ENCODE peak calls at places on chromosomes 13 and 19, in five cellular contexts. K is SK-N-SH, G is vagina, X is esophagus squamous epithelium, F is adrenal gland. E is an unnamed sample.

GRCh38 chr13:108427355-108427754 is 157.8 kb downstream of the TNFSF13B start:
- DNase-seq in K (no peak), G (no peak), X (no peak), F (no peak), E (no peak)

GRCh38 chr13:39394811-39395685 is 207.9 kb downstream of the LHFPL6 start:
- DNase-seq in K (peak; percentile 18), G (no peak), X (no peak), F (no peak), E (no peak)

GRCh38 chr13:81382236-81382635 is 1041.3 kb upstream of the SPRY2 start:
- DNase-seq in K (no peak), G (no peak), X (no peak), F (no peak), E (no peak)

GRCh38 chr13:30585748-30586262 is 31.9 kb upstream of the USPL1 start:
- DNase-seq in K (no peak), G (no peak), X (no peak), F (no peak), E (no peak)

GRCh38 chr19:35351441-35352176 is 3.9 kb downstream of the FFAR1 start:
- DNase-seq in K (no peak), G (no peak), X (no peak), F (no peak), E (no peak)

GRCh38 chr13:20525144-20525600 is 485 bp downstream of the CRYL1 start:
- DNase-seq in K (no peak), G (no peak), X (no peak), F (peak; percentile 46), E (no peak)

GRCh38 chr19:38634757-38635482 is 12.5 kb upstream of the ACTN4 start:
- DNase-seq in K (peak; percentile 87), G (no peak), X (no peak), F (peak; percentile 76), E (peak; percentile 46)

GRCh38 chr19:51207747-51208146 is 17.1 kb upstream of the CD33 start:
- DNase-seq in K (no peak), G (no peak), X (no peak), F (no peak), E (no peak)

GRCh38 chr13:46321494-46322225 is 65.4 kb downstream of the RUBCNL start:
- DNase-seq in K (peak; percentile 52), G (no peak), X (no peak), F (peak; percentile 41), E (no peak)

GRCh38 chr13:62583466-62583865 is 1167.8 kb upstream of the PCDH20 start:
- DNase-seq in K (no peak), G (no peak), X (no peak), F (no peak), E (no peak)

GRCh38 chr19:46725859-46726393 is 9.0 kb upstream of the PRKD2 start:
- DNase-seq in K (no peak), G (no peak), X (no peak), F (no peak), E (peak; percentile 28)

GRCh38 chr13:23749288-23749880 is 139.8 kb downstream of the MIPEP start:
- DNase-seq in K (no peak), G (no peak), X (no peak), F (no peak), E (no peak)

GRCh38 chr19:38288127-38288855 is 15.8 kb upstream of the C19orf33 start:
- DNase-seq in K (peak; percentile 76), G (no peak), X (no peak), F (no peak), E (no peak)

GRCh38 chr13:75480691-75481175 is 1.2 kb downstream of the TBC1D4 start:
- DNase-seq in K (peak; percentile 73), G (no peak), X (no peak), F (peak; percentile 78), E (peak; percentile 88)

GRCh38 chr19:43997631-43998290 is 5.0 kb upstream of the ZNF230 start:
- DNase-seq in K (no peak), G (no peak), X (no peak), F (peak; percentile 54), E (no peak)

GRCh38 chr19:19110410-19111137 is 27.7 kb downstream of the TMEM161A start:
- DNase-seq in K (peak; percentile 89), G (no peak), X (no peak), F (no peak), E (no peak)

GRCh38 chr19:33447336-33448158 is 74.0 kb downstream of the CEBPG start:
- DNase-seq in K (no peak), G (no peak), X (no peak), F (no peak), E (no peak)

GRCh38 chr19:11587302-11587972 is 9.8 kb upstream of the ZNF627 start:
- DNase-seq in K (peak; percentile 85), G (no peak), X (no peak), F (peak; percentile 74), E (peak; percentile 76)

GRCh38 chr19:9531933-9532332 is 6.5 kb downstream of the ZNF426 start:
- DNase-seq in K (no peak), G (no peak), X (no peak), F (no peak), E (no peak)

GRCh38 chr19:48170817-48171347 is 402 bp downstream of the ZSWIM9 start:
- DNase-seq in K (peak; percentile 64), G (no peak), X (no peak), F (no peak), E (no peak)

GRCh38 chr13:68923995-68924394 is 1183.6 kb upstream of the ATXN8OS start:
- DNase-seq in K (no peak), G (no peak), X (no peak), F (no peak), E (no peak)

GRCh38 chr19:19487077-19488040 is 28.0 kb downstream of the TSSK6 start:
- DNase-seq in K (no peak), G (no peak), X (no peak), F (no peak), E (no peak)

GRCh38 chr19:48695743-48696352 is at the start of gene FUT2:
- DNase-seq in K (no peak), G (no peak), X (no peak), F (no peak), E (peak; percentile 65)

GRCh38 chr13:77918391-77919261 is at the start of gene EDNRB:
- DNase-seq in K (peak; percentile 39), G (no peak), X (no peak), F (peak; percentile 41), E (no peak)

GRCh38 chr13:27905650-27906049 is 14.2 kb upstream of the PDX1 start:
- DNase-seq in K (no peak), G (no peak), X (no peak), F (no peak), E (no peak)

GRCh38 chr13:29704648-29705047 is 109.2 kb upstream of the SLC7A1 start:
- DNase-seq in K (peak; percentile 64), G (peak; percentile 49), X (no peak), F (no peak), E (no peak)

GRCh38 chr13:32042567-32042966 is 11.0 kb downstream of the FRY start:
- DNase-seq in K (no peak), G (no peak), X (no peak), F (no peak), E (no peak)

GRCh38 chr13:40440990-40441820 is 225.2 kb downstream of the FOXO1 start:
- DNase-seq in K (peak; percentile 60), G (no peak), X (no peak), F (peak; percentile 88), E (peak; percentile 75)

GRCh38 chr13:23776698-23777570 is 112.3 kb downstream of the MIPEP start:
- DNase-seq in K (no peak), G (no peak), X (no peak), F (no peak), E (no peak)

GRCh38 chr19:29092712-29093552 is 120.0 kb downstream of the UQCRFS1 start:
- DNase-seq in K (no peak), G (no peak), X (no peak), F (peak; percentile 56), E (no peak)

GRCh38 chr13:102017248-102017647 is 384.6 kb downstream of the FGF14 start:
- DNase-seq in K (no peak), G (no peak), X (no peak), F (no peak), E (no peak)

GRCh38 chr13:102020611-102021216 is 381.1 kb downstream of the FGF14 start:
- DNase-seq in K (no peak), G (no peak), X (no peak), F (no peak), E (no peak)

GRCh38 chr13:102021777-102022176 is 380.1 kb downstream of the FGF14 start:
- DNase-seq in K (no peak), G (no peak), X (no peak), F (no peak), E (no peak)

GRCh38 chr13:102018716-102019115 is 383.1 kb downstream of the FGF14 start:
- DNase-seq in K (no peak), G (no peak), X (no peak), F (no peak), E (no peak)
- H3K4me1 ChIP-seq in K (no peaks in the 10 kb centered on the region), G (no peaks in the 10 kb centered on the region), X (no peaks in the 10 kb centered on the region), F (no peaks in the 10 kb centered on the region), E (no peaks in the 10 kb centered on the region)

GRCh38 chr13:110129539-110130186 is 177.3 kb downstream of the COL4A1 start:
- DNase-seq in K (no peak), G (no peak), X (no peak), F (no peak), E (no peak)
- H3K4me1 ChIP-seq in K (peaks cover 27% of the 10 kb centered on the region), G (peaks cover 18% of the 10 kb centered on the region), X (peaks cover 16% of the 10 kb centered on the region), F (peaks cover 4% of the 10 kb centered on the region), E (peaks cover 42% of the 10 kb centered on the region)

GRCh38 chr13:91369432-91369831 is 21.9 kb downstream of the MIR17HG start:
- DNase-seq in K (no peak), G (no peak), X (no peak), F (no peak), E (no peak)
- H3K4me1 ChIP-seq in K (no peaks in the 10 kb centered on the region), G (no peaks in the 10 kb centered on the region), X (no peaks in the 10 kb centered on the region), F (no peaks in the 10 kb centered on the region), E (no peaks in the 10 kb centered on the region)

GRCh38 chr13:41645313-41645712 is 188.0 kb downstream of the RGCC start:
- DNase-seq in K (no peak), G (no peak), X (no peak), F (no peak), E (no peak)
- H3K4me1 ChIP-seq in K (peaks cover 30% of the 10 kb centered on the region), G (peaks cover 16% of the 10 kb centered on the region), X (peaks cover 4% of the 10 kb centered on the region), F (no peaks in the 10 kb centered on the region), E (peaks cover 42% of the 10 kb centered on the region)

E was measured in PC-9.